ENCODE peak calls at places on chromosome 19, in six cellular contexts. W, A, P, N, G and T are unnamed samples.

GRCh38 chr19:35143231-35143715 is at the start of gene FXYD7:
- DNase-seq in W (peak; percentile 75), A (no peak), N (no peak), G (no peak), P (no peak), T (no peak)

GRCh38 chr19:7928741-7929701 is 3.1 kb upstream of the CTXN1 start:
- DNase-seq in N (peak; percentile 84), G (peak; percentile 47), P (peak; percentile 83), A (peak; percentile 61), W (peak; percentile 92), T (peak; percentile 56)

GRCh38 chr19:11138659-11139526 is 16.7 kb downstream of the SPC24 start:
- DNase-seq in A (peak; percentile 76), P (peak; percentile 45), G (no peak), W (peak; percentile 88), N (peak; percentile 89), T (no peak)

GRCh38 chr19:35151273-35152065 is 3.1 kb upstream of the FXYD5 start:
- DNase-seq in A (no peak), N (no peak), G (no peak), W (peak; percentile 65), P (no peak), T (no peak)

GRCh38 chr19:18386543-18387251 is 739 bp downstream of the GDF15 start:
- DNase-seq in P (peak; percentile 74), N (peak; percentile 50), G (no peak), A (peak; percentile 34), W (no peak), T (peak; percentile 78)

GRCh38 chr19:29325241-29325975 is 112.5 kb upstream of the UQCRFS1 start:
- DNase-seq in A (no peak), N (no peak), P (no peak), W (no peak), G (no peak), T (no peak)

GRCh38 chr19:4831351-4832340 is at the start of gene TICAM1:
- DNase-seq in P (no peak), N (peak; percentile 78), A (peak; percentile 74), G (no peak), W (peak; percentile 59), T (no peak)

GRCh38 chr19:13104848-13105646 is 2.4 kb upstream of the LYL1 start:
- DNase-seq in A (no peak), P (no peak), N (no peak), G (no peak), W (no peak), T (no peak)

GRCh38 chr19:18844806-18845329 is 13.1 kb downstream of the UPF1 start:
- DNase-seq in P (no peak), N (no peak), W (no peak), A (no peak), G (no peak), T (no peak)

GRCh38 chr19:29089315-29089855 is 123.6 kb downstream of the UQCRFS1 start:
- DNase-seq in A (no peak), W (no peak), G (no peak), N (no peak), P (no peak), T (no peak)

GRCh38 chr19:18014197-18014596 is 6.2 kb downstream of the ARRDC2 start:
- DNase-seq in A (no peak), P (no peak), W (no peak), N (no peak), G (no peak), T (no peak)

GRCh38 chr19:3003046-3003445 is 25.7 kb downstream of the TLE6 start:
- DNase-seq in A (no peak), W (no peak), G (no peak), P (no peak), N (no peak), T (no peak)